ENCODE peak calls at places on chromosomes 11 and 22, in eight cellular contexts. One of them, this sample, is unnamed.

GRCh38 chr22:47632646-47633045 is 870.2 kb downstream of the TBC1D22A start:
- DNase-seq in transverse colon: no peak
- DNase-seq in neural crest cell: no peak
- DNase-seq in cardiac fibroblast: no peak
- DNase-seq in brain microvascular endothelial cell: no peak
- DNase-seq in CD8-positive, alpha-beta T cell: no peak
- DNase-seq in psoas muscle: no peak
- DNase-seq in BE2C: no peak
- DNase-seq in this sample: no peak

GRCh38 chr11:31794546-31794945 is 16.6 kb downstream of the PAX6 start:
- DNase-seq in transverse colon: no peak
- DNase-seq in neural crest cell: no peak
- DNase-seq in cardiac fibroblast: no peak
- DNase-seq in brain microvascular endothelial cell: no peak
- DNase-seq in CD8-positive, alpha-beta T cell: no peak
- DNase-seq in psoas muscle: no peak
- DNase-seq in BE2C: no peak
- DNase-seq in this sample: no peak

GRCh38 chr11:23079382-23079813 is 219.1 kb upstream of the CCDC179 start:
- DNase-seq in transverse colon: no peak
- DNase-seq in neural crest cell: no peak
- DNase-seq in cardiac fibroblast: no peak
- DNase-seq in brain microvascular endothelial cell: peak
- DNase-seq in CD8-positive, alpha-beta T cell: no peak
- DNase-seq in psoas muscle: no peak
- DNase-seq in BE2C: no peak
- DNase-seq in this sample: no peak

GRCh38 chr11:77468527-77468926 is 5.4 kb downstream of the PAK1 start:
- DNase-seq in transverse colon: no peak
- DNase-seq in neural crest cell: no peak
- DNase-seq in cardiac fibroblast: no peak
- DNase-seq in brain microvascular endothelial cell: no peak
- DNase-seq in CD8-positive, alpha-beta T cell: no peak
- DNase-seq in psoas muscle: no peak
- DNase-seq in BE2C: no peak
- DNase-seq in this sample: no peak

GRCh38 chr22:38414009-38414395 is 41.0 kb downstream of the KCNJ4 start:
- DNase-seq in transverse colon: no peak
- DNase-seq in neural crest cell: no peak
- DNase-seq in cardiac fibroblast: no peak
- DNase-seq in brain microvascular endothelial cell: no peak
- DNase-seq in CD8-positive, alpha-beta T cell: no peak
- DNase-seq in psoas muscle: no peak
- DNase-seq in BE2C: no peak
- DNase-seq in this sample: no peak

GRCh38 chr11:16204261-16204660 is 152.1 kb downstream of the SOX6 start:
- DNase-seq in transverse colon: no peak
- DNase-seq in neural crest cell: no peak
- DNase-seq in cardiac fibroblast: peak
- DNase-seq in brain microvascular endothelial cell: no peak
- DNase-seq in CD8-positive, alpha-beta T cell: no peak
- DNase-seq in psoas muscle: no peak
- DNase-seq in BE2C: no peak
- DNase-seq in this sample: no peak

GRCh38 chr11:10716543-10717259 is 23.1 kb upstream of the IRAG1 start:
- DNase-seq in transverse colon: no peak
- DNase-seq in neural crest cell: no peak
- DNase-seq in cardiac fibroblast: no peak
- DNase-seq in brain microvascular endothelial cell: no peak
- DNase-seq in CD8-positive, alpha-beta T cell: no peak
- DNase-seq in psoas muscle: no peak
- DNase-seq in BE2C: no peak
- DNase-seq in this sample: no peak

GRCh38 chr22:44341431-44342346 is 28.9 kb upstream of the SHISAL1 start:
- DNase-seq in transverse colon: peak
- DNase-seq in neural crest cell: no peak
- DNase-seq in cardiac fibroblast: peak
- DNase-seq in brain microvascular endothelial cell: no peak
- DNase-seq in CD8-positive, alpha-beta T cell: no peak
- DNase-seq in psoas muscle: peak
- DNase-seq in BE2C: no peak
- DNase-seq in this sample: no peak

GRCh38 chr22:38305481-38306448 is 11.5 kb downstream of the CSNK1E start:
- DNase-seq in transverse colon: peak
- DNase-seq in neural crest cell: no peak
- DNase-seq in cardiac fibroblast: peak
- DNase-seq in brain microvascular endothelial cell: no peak
- DNase-seq in CD8-positive, alpha-beta T cell: peak
- DNase-seq in psoas muscle: no peak
- DNase-seq in BE2C: peak
- DNase-seq in this sample: no peak

GRCh38 chr22:44736581-44737413 is 15.6 kb upstream of the ARHGAP8 start:
- DNase-seq in transverse colon: no peak
- DNase-seq in neural crest cell: no peak
- DNase-seq in cardiac fibroblast: no peak
- DNase-seq in brain microvascular endothelial cell: no peak
- DNase-seq in CD8-positive, alpha-beta T cell: no peak
- DNase-seq in psoas muscle: no peak
- DNase-seq in BE2C: no peak
- DNase-seq in this sample: no peak

GRCh38 chr11:111422494-111423249 is 43.6 kb upstream of the POU2AF1 start:
- DNase-seq in transverse colon: peak
- DNase-seq in neural crest cell: peak
- DNase-seq in cardiac fibroblast: peak
- DNase-seq in brain microvascular endothelial cell: peak
- DNase-seq in CD8-positive, alpha-beta T cell: peak
- DNase-seq in psoas muscle: peak
- DNase-seq in BE2C: peak
- DNase-seq in this sample: peak

GRCh38 chr11:124339671-124340447 is 19.9 kb upstream of the OR8D2 start:
- DNase-seq in transverse colon: no peak
- DNase-seq in neural crest cell: no peak
- DNase-seq in cardiac fibroblast: no peak
- DNase-seq in brain microvascular endothelial cell: no peak
- DNase-seq in CD8-positive, alpha-beta T cell: no peak
- DNase-seq in psoas muscle: no peak
- DNase-seq in BE2C: no peak
- DNase-seq in this sample: no peak

GRCh38 chr11:10622108-10622507 is 53.6 kb upstream of the LYVE1 start:
- DNase-seq in transverse colon: no peak
- DNase-seq in neural crest cell: no peak
- DNase-seq in cardiac fibroblast: no peak
- DNase-seq in brain microvascular endothelial cell: no peak
- DNase-seq in CD8-positive, alpha-beta T cell: no peak
- DNase-seq in psoas muscle: no peak
- DNase-seq in BE2C: no peak
- DNase-seq in this sample: no peak

GRCh38 chr11:111541209-111542061 is 915 bp downstream of the LAYN start:
- DNase-seq in transverse colon: peak
- DNase-seq in neural crest cell: no peak
- DNase-seq in cardiac fibroblast: peak
- DNase-seq in brain microvascular endothelial cell: peak
- DNase-seq in CD8-positive, alpha-beta T cell: no peak
- DNase-seq in psoas muscle: peak
- DNase-seq in BE2C: no peak
- DNase-seq in this sample: no peak

GRCh38 chr11:129731316-129731715 is 84.3 kb upstream of the TMEM45B start:
- DNase-seq in transverse colon: no peak
- DNase-seq in neural crest cell: no peak
- DNase-seq in cardiac fibroblast: no peak
- DNase-seq in brain microvascular endothelial cell: no peak
- DNase-seq in CD8-positive, alpha-beta T cell: no peak
- DNase-seq in psoas muscle: no peak
- DNase-seq in BE2C: no peak
- DNase-seq in this sample: peak

GRCh38 chr11:132095230-132096165 is 725.1 kb downstream of the NTM start:
- DNase-seq in transverse colon: no peak
- DNase-seq in neural crest cell: no peak
- DNase-seq in cardiac fibroblast: no peak
- DNase-seq in brain microvascular endothelial cell: no peak
- DNase-seq in CD8-positive, alpha-beta T cell: no peak
- DNase-seq in psoas muscle: no peak
- DNase-seq in BE2C: no peak
- DNase-seq in this sample: no peak

GRCh38 chr11:132103006-132103405 is 732.6 kb downstream of the NTM start:
- DNase-seq in transverse colon: no peak
- DNase-seq in neural crest cell: no peak
- DNase-seq in cardiac fibroblast: no peak
- DNase-seq in brain microvascular endothelial cell: no peak
- DNase-seq in CD8-positive, alpha-beta T cell: no peak
- DNase-seq in psoas muscle: no peak
- DNase-seq in BE2C: no peak
- DNase-seq in this sample: no peak

GRCh38 chr11:132101861-132102260 is 731.4 kb downstream of the NTM start:
- DNase-seq in transverse colon: no peak
- DNase-seq in neural crest cell: no peak
- DNase-seq in cardiac fibroblast: no peak
- DNase-seq in brain microvascular endothelial cell: no peak
- DNase-seq in CD8-positive, alpha-beta T cell: no peak
- DNase-seq in psoas muscle: no peak
- DNase-seq in BE2C: no peak
- DNase-seq in this sample: no peak

GRCh38 chr11:132100583-132100982 is 730.2 kb downstream of the NTM start:
- DNase-seq in transverse colon: no peak
- DNase-seq in neural crest cell: no peak
- DNase-seq in cardiac fibroblast: no peak
- DNase-seq in brain microvascular endothelial cell: no peak
- DNase-seq in CD8-positive, alpha-beta T cell: no peak
- DNase-seq in psoas muscle: no peak
- DNase-seq in BE2C: no peak
- DNase-seq in this sample: no peak

GRCh38 chr11:132099692-132100091 is 729.3 kb downstream of the NTM start:
- DNase-seq in transverse colon: no peak
- DNase-seq in neural crest cell: peak
- DNase-seq in cardiac fibroblast: no peak
- DNase-seq in brain microvascular endothelial cell: no peak
- DNase-seq in CD8-positive, alpha-beta T cell: no peak
- DNase-seq in psoas muscle: no peak
- DNase-seq in BE2C: no peak
- DNase-seq in this sample: no peak
- TF ChIP-seq CTCF in transverse colon: peak
- TF ChIP-seq CTCF in neural crest cell: peak
- TF ChIP-seq CTCF in cardiac fibroblast: peak
- TF ChIP-seq CTCF in brain microvascular endothelial cell: peak
- TF ChIP-seq CTCF in CD8-positive, alpha-beta T cell: no peak
- TF ChIP-seq CTCF in psoas muscle: no peak
- TF ChIP-seq CTCF in BE2C: peak
- TF ChIP-seq CTCF in this sample: peak

DNA sequence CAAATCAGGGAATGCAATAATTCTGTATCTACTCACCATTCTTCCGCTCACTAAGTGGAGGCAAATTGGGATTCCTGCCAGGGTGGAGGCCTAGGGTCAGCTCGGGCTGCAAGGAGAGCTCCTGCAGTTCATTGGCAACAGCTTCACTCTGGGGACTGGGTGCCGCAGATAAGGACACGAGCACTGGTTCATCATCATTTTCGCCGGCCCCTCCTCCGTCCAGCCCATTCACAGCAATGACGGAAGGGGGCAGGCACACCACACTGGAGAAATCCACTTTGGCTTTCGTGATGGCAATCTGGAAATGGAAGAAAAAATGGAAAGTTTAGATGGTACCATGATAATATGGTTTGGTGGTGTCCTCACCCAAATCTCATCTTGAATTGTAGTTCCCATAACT is 84.4 kb downstream of the MRTFA start:
- DNase-seq in transverse colon: no peak
- DNase-seq in neural crest cell: no peak
- DNase-seq in cardiac fibroblast: peak
- DNase-seq in brain microvascular endothelial cell: no peak
- DNase-seq in CD8-positive, alpha-beta T cell: no peak
- DNase-seq in psoas muscle: no peak
- DNase-seq in BE2C: peak
- DNase-seq in this sample: no peak
- TF ChIP-seq CTCF in transverse colon: no peak
- TF ChIP-seq CTCF in neural crest cell: no peak
- TF ChIP-seq CTCF in cardiac fibroblast: peak
- TF ChIP-seq CTCF in brain microvascular endothelial cell: no peak
- TF ChIP-seq CTCF in CD8-positive, alpha-beta T cell: no peak
- TF ChIP-seq CTCF in psoas muscle: no peak
- TF ChIP-seq CTCF in BE2C: peak
- TF ChIP-seq CTCF in this sample: no peak

GRCh38 chr11:66418168-66418985 is 2.5 kb upstream of the NPAS4 start:
- DNase-seq in transverse colon: peak
- DNase-seq in neural crest cell: peak
- DNase-seq in cardiac fibroblast: peak
- DNase-seq in brain microvascular endothelial cell: peak
- DNase-seq in CD8-positive, alpha-beta T cell: peak
- DNase-seq in psoas muscle: peak
- DNase-seq in BE2C: peak
- DNase-seq in this sample: peak
- TF ChIP-seq CTCF in transverse colon: no peak
- TF ChIP-seq CTCF in neural crest cell: no peak
- TF ChIP-seq CTCF in cardiac fibroblast: peak
- TF ChIP-seq CTCF in brain microvascular endothelial cell: peak
- TF ChIP-seq CTCF in CD8-positive, alpha-beta T cell: no peak
- TF ChIP-seq CTCF in psoas muscle: peak
- TF ChIP-seq CTCF in BE2C: peak
- TF ChIP-seq CTCF in this sample: peak

DNA sequence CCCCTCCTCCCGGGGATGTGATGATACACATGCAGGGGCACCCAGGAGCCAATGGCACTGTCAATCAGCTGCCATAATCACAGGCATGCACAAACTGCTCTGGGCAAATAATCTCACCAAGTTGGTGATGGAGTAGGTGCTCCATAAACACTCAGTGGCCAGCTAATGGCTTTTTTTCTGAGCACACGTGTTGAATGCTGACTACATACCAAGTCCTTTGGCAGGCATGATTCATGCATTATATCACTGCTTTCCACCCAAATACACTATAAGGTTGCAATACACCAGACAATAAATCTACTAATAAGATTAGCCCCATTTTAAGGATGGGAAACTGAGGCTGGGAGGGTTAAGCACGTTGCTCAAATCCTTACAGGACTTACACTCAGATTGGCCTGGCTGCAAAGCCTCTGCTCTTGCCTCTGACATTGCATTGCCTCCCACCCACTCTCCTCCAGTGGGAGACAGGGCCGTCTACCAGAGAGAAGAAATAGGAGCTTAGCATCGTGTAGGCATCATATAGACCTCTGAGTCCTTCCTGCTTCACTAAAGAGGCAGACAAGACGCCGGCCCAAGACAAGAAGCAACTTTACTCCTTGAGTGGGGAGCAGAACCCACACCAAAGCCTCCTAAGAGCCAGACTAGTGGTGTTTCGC is 32.7 kb upstream of the ACCSL start:
- DNase-seq in transverse colon: no peak
- DNase-seq in neural crest cell: no peak
- DNase-seq in cardiac fibroblast: peak
- DNase-seq in brain microvascular endothelial cell: peak
- DNase-seq in CD8-positive, alpha-beta T cell: no peak
- DNase-seq in psoas muscle: no peak
- DNase-seq in BE2C: no peak
- DNase-seq in this sample: no peak
- TF ChIP-seq CTCF in transverse colon: no peak
- TF ChIP-seq CTCF in neural crest cell: no peak
- TF ChIP-seq CTCF in cardiac fibroblast: no peak
- TF ChIP-seq CTCF in brain microvascular endothelial cell: no peak
- TF ChIP-seq CTCF in CD8-positive, alpha-beta T cell: no peak
- TF ChIP-seq CTCF in psoas muscle: no peak
- TF ChIP-seq CTCF in BE2C: no peak
- TF ChIP-seq CTCF in this sample: no peak